ENCODE peak calls at places on chromosomes 12 and 14, in seven cellular contexts. W is lung, V is tibial nerve, E is heart left ventricle, D is HepG2, T is thoracic aorta, I is GM23338. S is an unnamed sample.

GRCh38 chr14:54566410-54567223 is at the start of gene SAMD4A:
- DNase-seq in V (peak; percentile 63), W (peak; percentile 73), D (peak; percentile 48), T (peak; percentile 25), E (peak; percentile 87), I (peak; percentile 70), S (peak; percentile 79)

GRCh38 chr12:88805692-88806091 is 225.4 kb upstream of the KITLG start:
- DNase-seq in W (no peak), I (peak; percentile 6), E (no peak), V (no peak), D (no peak), T (no peak), S (no peak)

GRCh38 chr12:63098851-63099250 is 52.1 kb downstream of the AVPR1A start:
- DNase-seq in I (peak; percentile 35), D (peak; percentile 16), E (no peak), T (no peak), W (no peak), V (no peak), S (no peak)

GRCh38 chr14:33369972-33370371 is 431.3 kb downstream of the NPAS3 start:
- DNase-seq in W (no peak), V (no peak), I (no peak), D (no peak), T (no peak), E (no peak), S (no peak)

GRCh38 chr12:16955083-16955657 is 349.2 kb upstream of the LMO3 start:
- DNase-seq in I (no peak), T (no peak), D (no peak), E (no peak), W (no peak), V (no peak), S (no peak)

GRCh38 chr14:100524933-100525243 is 62.3 kb downstream of the BEGAIN start:
- DNase-seq in D (no peak), V (no peak), W (no peak), I (peak; percentile 90), T (no peak), E (no peak), S (peak; percentile 73)

GRCh38 chr12:94100254-94100653 is 48.1 kb upstream of the PLXNC1 start:
- DNase-seq in V (no peak), I (no peak), W (no peak), D (no peak), E (no peak), T (no peak), S (no peak)

GRCh38 chr12:30098677-30099076 is 314.9 kb upstream of the TMTC1 start:
- DNase-seq in D (no peak), W (no peak), E (no peak), V (no peak), I (peak; percentile 79), T (no peak), S (no peak)

GRCh38 chr12:111664961-111665865 is 20.5 kb downstream of the BRAP start:
- DNase-seq in W (no peak), V (no peak), E (no peak), D (no peak), I (no peak), T (no peak), S (peak; percentile 32)

GRCh38 chr14:81187832-81188522 is 32.8 kb downstream of the GTF2A1 start:
- DNase-seq in T (no peak), V (no peak), E (no peak), D (no peak), I (no peak), W (no peak), S (no peak)

GRCh38 chr12:106193404-106194215 is 54.2 kb downstream of the CKAP4 start:
- DNase-seq in E (no peak), W (no peak), T (no peak), D (no peak), V (no peak), I (no peak), S (no peak)

GRCh38 chr12:188910-189621 is 24.9 kb downstream of the SLC6A12 start:
- DNase-seq in T (no peak), D (no peak), I (peak; percentile 89), V (no peak), E (peak; percentile 63), W (no peak), S (peak; percentile 59)

GRCh38 chr14:86237733-86238132 is 707.8 kb downstream of the FLRT2 start:
- DNase-seq in I (peak; percentile 27), T (no peak), W (no peak), E (no peak), V (no peak), D (no peak), S (no peak)

GRCh38 chr12:61780435-61780834 is 479.8 kb upstream of the USP15 start:
- DNase-seq in E (no peak), W (no peak), D (no peak), I (peak; percentile 28), T (no peak), V (no peak), S (no peak)

GRCh38 chr12:14394317-14395058 is 29.0 kb downstream of the ATF7IP start:
- DNase-seq in V (no peak), W (no peak), T (no peak), I (peak; percentile 79), E (peak; percentile 27), D (peak; percentile 69), S (no peak)

GRCh38 chr12:103705927-103706326 is 118.9 kb downstream of the STAB2 start:
- DNase-seq in V (no peak), T (no peak), E (no peak), I (peak; percentile 69), D (peak; percentile 10), W (no peak), S (no peak)

GRCh38 chr12:4286771-4287317 is 13.3 kb downstream of the CCND2 start:
- DNase-seq in T (no peak), D (no peak), V (no peak), E (no peak), W (no peak), I (no peak), S (no peak)

GRCh38 chr12:66594688-66595087 is 84.2 kb downstream of the GRIP1 start:
- DNase-seq in E (no peak), W (no peak), V (no peak), I (no peak), D (no peak), T (no peak), S (no peak)

GRCh38 chr14:73105727-73106126 is 30.6 kb upstream of the PSEN1 start:
- DNase-seq in D (no peak), V (no peak), T (no peak), E (no peak), I (no peak), W (no peak), S (no peak)

GRCh38 chr14:73998736-73999135 is 20.4 kb downstream of the ENTPD5 start:
- DNase-seq in D (peak; percentile 20), W (no peak), I (no peak), E (no peak), T (no peak), V (no peak), S (no peak)

GRCh38 chr14:99481745-99482099 is 513 bp downstream of the CCNK start:
- DNase-seq in E (no peak), W (no peak), D (no peak), I (peak; percentile 33), V (no peak), T (no peak), S (no peak)

GRCh38 chr12:130435826-130436225 is 98.1 kb downstream of the PIWIL1 start:
- DNase-seq in D (no peak), T (no peak), E (no peak), W (no peak), V (peak; percentile 1), I (no peak), S (no peak)

GRCh38 chr12:49582840-49583239 is 14.9 kb upstream of the MCRS1 start:
- DNase-seq in I (no peak), D (no peak), E (peak; percentile 49), W (no peak), T (no peak), V (no peak), S (no peak)

DNA sequence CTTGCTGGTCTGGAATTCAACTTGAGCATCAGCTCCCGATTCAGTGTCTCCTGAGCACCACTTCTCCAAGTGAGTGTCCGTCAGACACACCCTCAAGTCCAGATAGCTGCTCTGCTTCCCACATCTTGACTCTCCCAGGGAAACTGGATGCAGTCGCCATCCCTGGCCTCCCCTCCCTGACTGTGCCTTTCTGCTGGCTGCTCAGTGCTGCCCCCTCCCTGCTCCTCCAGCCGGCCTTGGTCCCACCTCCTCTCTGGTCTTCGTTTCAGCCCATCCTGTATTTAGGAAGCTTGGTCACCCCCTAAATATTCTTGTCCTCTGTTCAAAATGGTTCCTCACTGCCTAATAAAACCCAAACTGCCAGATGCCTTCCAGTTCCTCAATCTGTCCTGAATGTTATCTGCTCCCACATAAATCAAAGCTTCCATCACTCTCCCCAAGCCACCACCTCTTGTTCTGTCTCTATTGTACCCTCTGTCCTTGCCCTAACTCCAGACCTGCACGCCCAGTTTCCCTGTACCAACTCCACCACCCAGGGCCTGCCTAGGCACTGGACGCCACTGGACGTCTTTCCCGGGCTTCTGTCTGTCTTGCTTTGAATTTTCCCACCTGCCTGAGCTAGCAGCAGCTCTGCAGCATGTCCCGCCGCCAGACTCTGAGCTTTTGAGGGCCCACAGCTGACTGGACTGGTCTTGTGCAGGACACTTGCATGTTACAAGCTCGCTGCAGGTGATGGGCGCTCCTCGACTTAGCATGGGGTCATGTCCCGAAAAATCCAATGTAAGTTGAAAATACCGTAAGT is 33.8 kb downstream of the CCDC92 start:
- DNase-seq in V (no peak), I (peak; percentile 70), W (no peak), T (no peak), D (no peak), E (no peak), S (no peak)
- H3K27ac ChIP-seq in V (no peak overlapping the region), I (no peak overlapping the region), W (no peak overlapping the region), T (no peak overlapping the region), D (no peak overlapping the region), E (no peak overlapping the region), S (peak overlapping the region; percentile 23)

DNA sequence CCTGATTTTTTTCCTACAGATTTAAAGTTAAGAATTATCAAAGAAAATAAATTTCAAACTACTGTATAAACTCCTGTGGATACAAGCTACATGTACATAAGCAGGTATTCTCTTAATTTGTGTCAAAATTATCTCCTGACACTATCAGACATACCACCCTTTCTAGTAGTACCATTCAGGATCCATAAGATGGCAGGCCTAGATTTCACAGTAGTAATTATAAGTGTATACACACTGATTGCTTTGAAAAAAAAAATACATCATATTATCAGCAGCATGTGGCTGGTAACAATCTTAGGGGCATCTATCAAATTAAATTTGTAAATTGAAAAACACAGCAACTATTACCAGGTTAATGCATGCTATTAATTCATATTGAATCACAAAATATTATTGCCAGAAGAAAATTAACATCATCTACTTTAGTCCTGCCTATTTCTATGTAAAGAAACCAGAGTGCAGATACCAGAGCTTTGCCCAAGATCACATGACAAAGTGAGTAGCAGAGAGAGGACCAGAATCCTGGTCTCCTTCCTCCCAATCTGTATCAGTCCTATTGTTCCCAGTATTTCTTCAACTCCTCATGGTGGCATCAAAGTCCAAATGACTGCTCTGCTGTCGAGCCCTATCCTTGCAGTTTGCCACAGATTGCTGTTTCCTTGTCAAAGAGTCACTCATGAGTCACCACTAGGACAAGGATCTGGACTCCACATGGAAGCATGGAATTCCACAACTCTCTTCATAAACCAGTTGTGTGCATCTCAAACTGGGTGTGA is 27.7 kb upstream of the CALM1 start:
- DNase-seq in E (no peak), W (no peak), V (no peak), I (no peak), D (peak; percentile 73), T (no peak), S (no peak)
- TF ChIP-seq CTCF in E (no peak), W (no peak), V (no peak), I (no peak), D (peak; percentile 38), T (no peak), S (peak; percentile 47)

GRCh38 chr14:104694991-104695659 is 5.7 kb downstream of the INF2 start:
- DNase-seq in V (no peak), D (no peak), T (no peak), W (no peak), I (no peak), E (peak; percentile 74), S (no peak)
- H3K4me3 ChIP-seq in V (no peak overlapping the region), D (no peak overlapping the region), T (peak overlapping the region; percentile 5), W (no peak overlapping the region), I (no peak overlapping the region), E (no peak overlapping the region), S (no peak overlapping the region)

GRCh38 chr12:51972849-51973273 is 21.4 kb downstream of the ACVR1B start:
- DNase-seq in V (no peak), T (no peak), I (no peak), E (peak; percentile 18), D (no peak), W (peak; percentile 68), S (no peak)
- H3K27ac ChIP-seq in V (peak overlapping the region; percentile 67), T (no peak overlapping the region), I (no peak overlapping the region), E (no peak overlapping the region), D (peak overlapping the region; percentile 63), W (peak overlapping the region; percentile 23), S (no peak overlapping the region)

S was measured in dorsolateral prefrontal cortex.